ENCODE peak calls at places on chromosomes 16 and 17, in four cellular contexts. P is colonic mucosa, R is neural progenitor cell, H is fibroblast of lung. N is an unnamed sample.

GRCh38 chr17:82054351-82055022 is 2.8 kb downstream of the GPS1 start:
- DNase-seq in P (no peak), R (no peak), H (no peak), N (no peak)

GRCh38 chr17:81315885-81316391 is 20.8 kb upstream of the SLC38A10 start:
- DNase-seq in P (no peak), R (no peak), H (no peak), N (no peak)

GRCh38 chr17:61657338-61657737 is 66.3 kb upstream of the NACA2 start:
- DNase-seq in P (no peak), R (no peak), H (no peak), N (no peak)

GRCh38 chr16:50216231-50216630 is 50.1 kb upstream of the ADCY7 start:
- DNase-seq in P (no peak), R (no peak), H (no peak), N (no peak)

GRCh38 chr17:43645765-43646481 is 15.8 kb downstream of the MEOX1 start:
- DNase-seq in P (peak), R (peak), H (peak), N (peak)

GRCh38 chr16:16096858-16097213 is 126.5 kb downstream of the ABCC6 start:
- DNase-seq in P (no peak), R (no peak), H (no peak), N (no peak)

GRCh38 chr17:76679242-76679641 is 31.5 kb downstream of the MXRA7 start:
- DNase-seq in P (no peak), R (no peak), H (no peak), N (no peak)

GRCh38 chr17:9817086-9817485 is 4.8 kb downstream of the GSG1L2 start:
- DNase-seq in P (no peak), R (no peak), H (peak), N (peak)

GRCh38 chr17:80970762-80971703 is 20.6 kb upstream of the CHMP6 start:
- DNase-seq in P (no peak), R (no peak), H (peak), N (no peak)

GRCh38 chr17:59073972-59074371 is 32.7 kb downstream of the TRIM37 start:
- DNase-seq in P (no peak), R (no peak), H (no peak), N (no peak)

GRCh38 chr16:70782237-70782636 is 18.7 kb downstream of the VAC14 start:
- DNase-seq in P (no peak), R (no peak), H (no peak), N (no peak)

GRCh38 chr17:77735051-77735340 is 223.5 kb upstream of the TNRC6C start:
- DNase-seq in P (no peak), R (no peak), H (no peak), N (no peak)

GRCh38 chr16:18983565-18984424 is at the start of gene TMC7:
- DNase-seq in P (peak), R (peak), H (peak), N (peak)
- TF ChIP-seq CTCF in P (peak), R (peak), H (peak), N (peak)

DNA sequence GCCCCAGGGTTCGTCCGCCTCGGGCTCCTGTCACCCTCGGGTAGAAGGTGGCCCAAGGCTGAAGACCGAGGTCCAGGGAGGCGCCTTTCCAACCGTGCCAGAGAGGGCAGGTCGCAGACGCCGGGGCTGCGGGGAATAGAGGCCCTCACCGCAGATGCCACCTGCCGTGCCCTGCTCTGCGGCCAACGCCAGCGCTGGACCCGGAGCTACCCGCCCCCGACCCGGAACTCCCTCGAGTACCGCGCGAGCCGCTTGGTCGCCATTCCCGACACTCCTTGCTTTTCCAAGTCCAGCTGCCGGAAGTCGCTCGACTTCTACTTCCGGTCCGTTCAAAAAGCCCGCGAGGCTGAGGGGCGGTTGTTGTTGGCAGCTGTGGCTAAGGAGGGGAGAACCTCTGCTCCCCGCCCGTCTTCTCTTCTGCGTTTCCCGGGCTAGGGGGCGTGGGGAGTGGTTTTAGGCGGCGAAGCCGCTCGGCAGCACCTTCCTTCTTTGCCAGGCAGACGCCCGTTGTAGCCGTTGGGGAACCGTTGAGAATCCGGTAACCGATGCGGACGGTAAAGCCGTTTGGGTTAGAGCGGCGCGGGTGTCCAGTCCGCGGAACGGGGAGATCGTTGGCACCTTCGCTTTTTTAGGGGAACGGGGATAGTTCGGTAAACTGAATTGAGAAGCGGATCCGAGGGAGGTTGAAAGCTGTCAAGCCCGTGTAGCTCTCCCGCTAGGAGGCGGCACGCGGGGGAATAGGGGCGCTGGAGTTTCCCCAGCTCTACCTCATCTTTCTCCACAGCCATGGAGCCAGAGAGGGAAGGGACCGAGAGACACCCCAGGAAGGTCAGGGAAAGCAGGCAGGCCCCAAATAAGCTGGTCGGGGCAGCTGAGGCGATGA is at the start of the genes ERI2 and REXO5:
- DNase-seq in P (peak), R (peak), H (peak), N (peak)
- TF ChIP-seq CTCF in P (no peak), R (peak), H (peak), N (peak)

GRCh38 chr16:85718682-85719081 is 29.9 kb upstream of the GINS2 start:
- DNase-seq in P (peak), R (peak), H (no peak), N (no peak)
- TF ChIP-seq CTCF in P (peak), R (peak), H (peak), N (no peak)

DNA sequence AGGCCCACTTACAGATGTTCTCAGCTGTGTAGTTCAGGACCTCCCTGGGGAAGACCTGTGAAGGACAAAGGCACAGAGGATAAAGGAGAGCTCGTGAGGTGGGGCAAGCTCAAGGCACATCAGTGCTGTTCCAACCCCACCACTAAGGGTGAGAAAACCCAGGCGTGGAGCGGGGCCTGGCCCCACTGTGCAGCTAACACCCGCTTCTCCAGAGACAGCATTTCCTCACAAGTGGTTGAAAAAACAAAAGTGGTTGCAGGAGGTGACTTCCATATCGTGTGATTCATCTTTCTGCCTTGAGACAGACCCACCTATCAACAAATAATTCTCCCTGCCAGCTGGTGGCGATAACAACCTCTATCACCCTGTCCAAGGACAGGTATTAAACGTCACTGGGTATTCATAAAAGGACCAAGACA is 30.0 kb downstream of the SNN start:
- DNase-seq in P (no peak), R (no peak), H (peak), N (peak)
- TF ChIP-seq CTCF in P (no peak), R (no peak), H (no peak), N (no peak)

DNA sequence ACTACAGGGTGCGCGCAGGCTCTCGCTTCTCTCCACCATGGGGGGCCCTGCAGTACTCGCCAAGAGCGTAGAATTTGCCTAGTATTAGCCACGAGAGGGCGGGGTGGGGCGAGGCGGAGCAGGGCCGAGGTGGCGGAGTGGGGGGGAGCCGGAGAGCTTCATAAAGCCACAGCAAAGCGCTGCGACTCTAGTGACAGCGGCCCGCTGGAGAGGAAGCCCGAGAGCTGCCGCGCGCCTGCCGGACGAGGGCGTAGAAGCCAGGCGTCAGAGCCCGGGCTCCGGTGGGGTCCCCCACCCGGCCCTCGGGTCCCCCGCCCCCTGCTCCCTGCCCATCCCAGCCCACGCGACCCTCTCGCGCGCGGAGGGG is at the start of gene TBX21:
- DNase-seq in P (peak), R (peak), H (peak), N (peak)
- TF ChIP-seq CTCF in P (no peak), R (peak), H (peak), N (no peak)

DNA sequence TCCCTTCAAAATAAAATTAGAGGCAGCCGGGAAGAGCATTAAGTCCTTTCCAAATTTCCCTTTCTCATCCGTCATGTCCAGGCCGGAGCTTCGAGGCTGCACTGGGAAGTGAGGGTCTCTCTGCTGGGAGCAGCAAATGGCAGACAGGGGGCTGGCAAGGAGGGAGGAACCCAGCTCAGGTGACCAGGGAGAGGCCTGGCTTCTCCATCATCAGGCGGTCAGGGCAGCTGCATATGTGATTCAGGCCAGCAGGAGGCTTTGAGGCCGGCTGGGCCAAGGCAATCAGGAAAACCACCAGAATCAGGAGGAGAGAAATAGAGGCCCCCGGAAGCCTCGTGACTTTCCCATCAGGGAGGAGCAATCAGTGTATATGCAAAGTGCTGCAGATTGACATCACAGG is 85.0 kb upstream of the RPL38 start:
- DNase-seq in P (no peak), R (peak), H (no peak), N (no peak)
- TF ChIP-seq CTCF in P (no peak), R (peak), H (no peak), N (no peak)

GRCh38 chr17:7177210-7177953 is 1.8 kb downstream of the ASGR1 start:
- DNase-seq in P (peak), R (peak), H (peak), N (peak)

GRCh38 chr17:7179317-7180254 is at the start of gene ASGR1:
- DNase-seq in P (no peak), R (no peak), H (no peak), N (no peak)

GRCh38 chr17:7178973-7179316 is 225 bp downstream of the ASGR1 start:
- DNase-seq in P (no peak), R (no peak), H (no peak), N (no peak)

GRCh38 chr17:7176870-7177209 is 2.3 kb downstream of the ASGR1 start:
- DNase-seq in P (no peak), R (peak), H (no peak), N (no peak)

DNA sequence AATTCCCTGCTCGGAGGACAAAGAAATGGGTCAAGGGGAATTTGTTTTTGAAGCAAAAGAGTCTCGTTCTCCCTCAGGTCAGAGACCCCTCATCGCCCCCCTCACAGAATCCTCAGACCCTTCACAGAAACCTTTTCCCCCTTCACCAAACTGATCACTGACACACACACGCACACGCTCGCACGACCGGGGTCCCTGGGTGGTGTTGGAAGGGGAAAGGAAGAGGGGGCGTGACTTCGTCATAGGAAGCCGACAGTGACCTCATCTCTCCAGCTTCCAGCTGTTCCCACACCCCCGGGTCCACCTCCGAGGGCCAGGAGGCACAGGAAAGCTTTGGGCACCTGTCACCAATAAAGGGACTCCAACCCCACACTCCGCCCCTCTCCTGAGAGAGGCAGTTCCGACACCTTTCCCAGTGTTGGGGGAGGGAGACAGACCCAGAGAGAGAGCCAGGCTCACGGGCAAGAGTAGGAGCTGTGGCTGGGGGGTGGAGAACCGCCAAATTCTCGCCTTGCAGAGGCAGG is 1.2 kb downstream of the ASGR1 start:
- DNase-seq in P (no peak), R (peak), H (peak), N (no peak)
- TF ChIP-seq CTCF in P (no peak), R (no peak), H (no peak), N (no peak)

GRCh38 chr16:20323591-20324117 is 3.7 kb downstream of the GP2 start:
- DNase-seq in P (no peak), R (no peak), H (no peak), N (no peak)

GRCh38 chr16:20329392-20330138 is 2.3 kb upstream of the GP2 start:
- DNase-seq in P (no peak), R (no peak), H (no peak), N (no peak)

GRCh38 chr16:20325005-20325404 is 2.3 kb downstream of the GP2 start:
- DNase-seq in P (no peak), R (no peak), H (no peak), N (no peak)

GRCh38 chr16:20326336-20326735 is 977 bp downstream of the GP2 start:
- DNase-seq in P (peak), R (no peak), H (no peak), N (no peak)

GRCh38 chr16:20327444-20328041 is at the start of gene GP2:
- DNase-seq in P (no peak), R (peak), H (no peak), N (no peak)
- TF ChIP-seq CTCF in P (no peak), R (peak), H (no peak), N (no peak)